ENCODE peak calls at places on chromosomes 5 and 9, in seven cellular contexts. P, Q, V, D, J, F and H are unnamed samples.

GRCh38 chr5:125137535-125137934 is 391.1 kb upstream of the ZNF608 start:
- DNase-seq in P (no peak), D (no peak), V (no peak), F (no peak), Q (no peak), J (no peak), H (peak)

GRCh38 chr9:128420651-128421473 is at the start of gene CERCAM:
- DNase-seq in J (peak), P (peak), V (no peak), F (peak), D (peak), Q (peak), H (peak)

GRCh38 chr5:36047375-36048160 is 19.1 kb downstream of the UGT3A2 start:
- DNase-seq in F (no peak), V (no peak), Q (no peak), P (no peak), J (no peak), D (no peak), H (no peak)

GRCh38 chr9:130157079-130157478 is 15.1 kb upstream of the NCS1 start:
- DNase-seq in D (no peak), F (no peak), V (no peak), P (peak), J (no peak), Q (no peak), H (no peak)

GRCh38 chr5:179936976-179937681 is 29.4 kb upstream of the TBC1D9B start:
- DNase-seq in V (no peak), J (no peak), Q (no peak), D (no peak), P (no peak), F (no peak), H (no peak)

GRCh38 chr9:137064027-137064879 is 6.1 kb downstream of the SAPCD2 start:
- DNase-seq in V (no peak), P (peak), J (no peak), Q (peak), D (peak), F (no peak), H (peak)

GRCh38 chr9:24059651-24060050 is 233.6 kb upstream of the ELAVL2 start:
- DNase-seq in D (no peak), J (no peak), P (no peak), Q (no peak), V (no peak), F (no peak), H (no peak)

GRCh38 chr5:127801751-127802476 is 98.7 kb downstream of the CCDC192 start:
- DNase-seq in P (peak), V (peak), J (no peak), Q (no peak), F (no peak), D (no peak), H (no peak)

GRCh38 chr5:124869481-124870033 is 123.1 kb upstream of the ZNF608 start:
- DNase-seq in Q (no peak), J (no peak), V (no peak), P (no peak), F (no peak), D (no peak), H (no peak)

GRCh38 chr9:95736370-95736769 is 139.1 kb upstream of the ERCC6L2 start:
- DNase-seq in D (no peak), Q (no peak), F (no peak), P (no peak), J (no peak), V (no peak), H (no peak)

GRCh38 chr9:5879419-5880181 is 11.1 kb upstream of the MLANA start:
- DNase-seq in V (peak), D (no peak), F (no peak), P (peak), Q (no peak), J (no peak), H (peak)

GRCh38 chr5:181224390-181225234 is 1.5 kb downstream of the TRIM41 start:
- DNase-seq in F (no peak), V (no peak), D (no peak), J (peak), P (no peak), Q (no peak), H (no peak)